ENCODE peak calls at places on chromosome 17, in five cellular contexts. J is pancreas, V is RWPE2, I is fibroblast of pulmonary artery, G is adrenal gland. Y is an unnamed sample.

GRCh38 chr17:81842725-81843504 is 8.1 kb upstream of the PPP1R27 start:
- DNase-seq in I (no peak), G (peak), J (peak), V (no peak), Y (peak)

GRCh38 chr17:38579934-38580333 is 25.8 kb downstream of the SRCIN1 start:
- DNase-seq in G (peak), J (peak), I (peak), V (no peak), Y (peak)

GRCh38 chr17:36647598-36647997 is 46.2 kb downstream of the MRM1 start:
- DNase-seq in G (no peak), J (no peak), I (no peak), V (no peak), Y (no peak)

GRCh38 chr17:52209507-52209906 is 51.0 kb upstream of the CA10 start:
- DNase-seq in I (no peak), J (no peak), V (no peak), G (no peak), Y (no peak)

GRCh38 chr17:75480281-75480680 is 23.8 kb downstream of the TMEM94 start:
- DNase-seq in I (no peak), J (no peak), V (no peak), G (no peak), Y (no peak)

GRCh38 chr17:81955058-81955681 is 5.8 kb downstream of the NOTUM start:
- DNase-seq in G (no peak), I (no peak), V (peak), J (no peak), Y (no peak)

GRCh38 chr17:27259356-27259755 is 34.6 kb upstream of the WSB1 start:
- DNase-seq in I (no peak), J (no peak), G (no peak), V (no peak), Y (no peak)

GRCh38 chr17:2690165-2691068 is 21.1 kb downstream of the CLUH start:
- DNase-seq in V (no peak), G (no peak), J (peak), I (no peak), Y (no peak)

GRCh38 chr17:35433075-35433894 is 985 bp upstream of the SLFN12 start:
- DNase-seq in I (peak), V (peak), G (peak), J (peak), Y (peak)

GRCh38 chr17:142102-142661 is 4.8 kb downstream of the SCGB1C2 start:
- DNase-seq in V (peak), G (no peak), I (peak), J (peak), Y (peak)

GRCh38 chr17:82805254-82805653 is 34.6 kb downstream of the ZNF750 start:
- DNase-seq in G (no peak), J (no peak), I (no peak), V (no peak), Y (no peak)

GRCh38 chr17:45050680-45051059 is 762 bp downstream of the DCAKD start:
- DNase-seq in V (no peak), J (peak), G (no peak), I (no peak), Y (no peak)

GRCh38 chr17:27630607-27631408 is at the start of gene LGALS9:
- DNase-seq in V (no peak), I (peak), J (no peak), G (no peak), Y (peak)

GRCh38 chr17:19242323-19242722 is 5.2 kb downstream of the EPN2 start:
- DNase-seq in V (no peak), G (no peak), I (no peak), J (no peak), Y (no peak)

GRCh38 chr17:46769531-46770438 is 48.7 kb downstream of the WNT3 start:
- DNase-seq in G (no peak), I (no peak), J (peak), V (no peak), Y (no peak)

GRCh38 chr17:80291691-80292487 is 31.2 kb downstream of the RNF213 start:
- DNase-seq in G (no peak), V (no peak), I (no peak), J (no peak), Y (no peak)

DNA sequence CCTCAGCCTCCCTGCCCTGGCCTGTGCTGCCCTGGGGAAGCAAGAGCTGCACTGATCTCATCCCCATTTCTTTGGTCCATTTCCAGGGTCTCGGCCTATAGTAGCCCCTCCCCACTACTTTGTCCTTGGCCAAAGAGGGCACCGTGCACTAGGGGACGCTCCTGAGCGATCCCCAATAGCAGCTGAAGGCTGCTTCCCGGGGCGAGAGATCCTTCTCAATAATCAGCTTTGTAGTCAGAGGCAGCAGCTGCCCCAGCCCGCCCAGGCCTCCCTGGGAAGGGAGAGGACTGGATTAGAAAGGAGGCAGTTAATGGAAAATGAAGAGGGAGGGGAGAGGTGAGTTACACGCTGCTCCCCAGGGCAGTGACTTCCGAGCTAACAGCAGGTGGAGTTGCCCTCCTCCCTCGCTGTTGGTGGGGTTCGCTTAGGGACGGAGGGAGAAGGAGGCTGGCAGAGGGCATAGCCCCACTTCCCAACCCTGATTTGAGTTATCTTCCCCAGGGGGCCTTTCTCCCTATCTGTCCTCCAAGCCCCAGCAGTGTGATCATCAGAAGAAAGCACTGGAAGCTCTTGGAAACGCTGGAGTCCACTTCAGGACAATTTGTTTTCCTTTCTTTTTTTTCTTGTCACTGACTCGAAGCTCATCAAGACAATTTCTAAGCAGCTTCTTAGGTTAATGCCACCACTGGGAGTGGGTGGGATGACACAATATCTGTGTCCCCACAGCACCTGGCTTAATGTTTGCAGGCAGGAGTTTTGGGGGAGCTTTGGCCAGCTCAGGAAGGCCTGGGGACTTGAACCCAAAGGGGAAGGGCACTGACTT is 2.6 kb downstream of the MXRA7 start:
- DNase-seq in V (no peak), G (peak), J (no peak), I (no peak), Y (peak)
- H3K4me3 ChIP-seq in V (no peak), G (no peak), J (no peak), I (peak), Y (peak)

DNA sequence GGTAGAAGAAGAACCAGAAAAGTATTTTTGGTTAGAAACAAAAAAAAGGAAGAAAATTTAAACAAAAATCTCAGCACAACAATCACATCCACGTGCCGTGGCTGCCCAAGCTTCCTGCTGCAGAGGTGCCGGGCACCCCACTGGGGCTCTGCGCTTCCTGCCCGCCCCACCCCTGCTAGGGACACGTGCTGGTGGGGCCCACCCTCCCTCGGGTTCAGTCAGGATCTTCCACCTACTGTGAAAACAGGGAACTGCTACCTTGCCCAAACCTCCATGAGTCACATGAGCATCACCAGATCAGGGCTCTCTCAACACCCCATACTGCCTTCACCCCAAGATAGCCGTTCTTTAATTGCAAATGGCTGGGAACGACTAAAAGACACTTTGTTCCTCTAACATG is 24.4 kb upstream of the CYTH1 start:
- DNase-seq in G (no peak), V (no peak), J (no peak), I (no peak), Y (no peak)
- TF ChIP-seq CTCF in G (no peak), V (no peak), J (no peak), I (no peak), Y (no peak)

GRCh38 chr17:48555183-48555615 is 10.3 kb upstream of the HOXB2 start:
- DNase-seq in G (peak), I (peak), J (no peak), V (no peak), Y (peak)

GRCh38 chr17:48555616-48556533 is 11.0 kb upstream of the HOXB2 start:
- DNase-seq in G (no peak), J (no peak), I (no peak), V (no peak), Y (peak)

GRCh38 chr17:48558731-48559608 is 14.1 kb upstream of the HOXB2 start:
- DNase-seq in J (no peak), I (no peak), G (no peak), V (no peak), Y (no peak)

GRCh38 chr17:48558057-48558456 is 13.1 kb upstream of the HOXB2 start:
- DNase-seq in G (no peak), J (no peak), I (no peak), V (no peak), Y (no peak)

GRCh38 chr17:48556534-48557401 is 11.9 kb upstream of the HOXB2 start:
- DNase-seq in J (no peak), V (no peak), I (no peak), G (no peak), Y (no peak)
- H3K4me3 ChIP-seq in J (no peak), V (no peak), I (no peak), G (no peak), Y (no peak)

GRCh38 chr17:50177476-50177875 is 11.7 kb downstream of the SGCA start:
- DNase-seq in G (no peak), I (no peak), J (no peak), V (no peak), Y (peak)

GRCh38 chr17:50176559-50177471 is 11.0 kb downstream of the SGCA start:
- DNase-seq in I (no peak), V (no peak), G (no peak), J (no peak), Y (peak)

GRCh38 chr17:50180066-50180465 is 14.3 kb downstream of the SGCA start:
- DNase-seq in I (no peak), G (no peak), J (no peak), V (no peak), Y (no peak)

GRCh38 chr17:50180593-50180992 is 14.8 kb downstream of the SGCA start:
- DNase-seq in J (no peak), G (no peak), I (no peak), V (no peak), Y (no peak)

GRCh38 chr17:50177983-50178834 is 12.4 kb downstream of the SGCA start:
- DNase-seq in I (peak), V (peak), J (peak), G (peak), Y (peak)
- TF ChIP-seq CTCF in I (peak), V (peak), J (peak), G (peak), Y (peak)

GRCh38 chr17:61410100-61410551 is 10.5 kb downstream of the TBX2 start:
- DNase-seq in G (no peak), I (no peak), J (no peak), V (peak), Y (no peak)
- H3K4me3 ChIP-seq in G (no peak), I (no peak), J (peak), V (no peak), Y (no peak)

GRCh38 chr17:77619851-77620250 is 338.7 kb upstream of the TNRC6C start:
- DNase-seq in I (peak), G (no peak), J (no peak), V (peak), Y (peak)
- TF ChIP-seq CTCF in I (no peak), G (no peak), J (no peak), V (no peak), Y (no peak)

GRCh38 chr17:7232114-7232513 is 2.2 kb downstream of the DVL2 start:
- DNase-seq in V (no peak), I (no peak), G (no peak), J (no peak), Y (no peak)
- H3K4me3 ChIP-seq in V (no peak), I (peak), G (no peak), J (no peak), Y (peak)

Y was measured in cardiac fibroblast.